ENCODE peak calls at places on chromosomes 11 and 22, in nine cellular contexts. One of them, this sample, is unnamed.
A peak's percentile ranks its signal among the peaks of the same experiment; 100 is the strongest.

GRCh38 chr22:22802346-22802970 is 85.2 kb upstream of the IGLL5 start:
- DNase-seq in DMS53: no peak
- DNase-seq in iPS-NIHi11: peak; percentile 43
- DNase-seq in T-cell: peak; percentile 21
- DNase-seq in AG04450: no peak
- DNase-seq in Right ventricle myocardium superior: no peak
- DNase-seq in HFF-Myc: no peak
- DNase-seq in esophagus squamous epithelium: no peak
- DNase-seq in ELR: no peak
- DNase-seq in this sample: no peak

GRCh38 chr11:123060265-123061000 is 1.5 kb downstream of the HSPA8 start:
- DNase-seq in esophagus squamous epithelium: no peak
- DNase-seq in ELR: peak; percentile 33
- DNase-seq in iPS-NIHi11: no peak
- DNase-seq in HFF-Myc: no peak
- DNase-seq in DMS53: peak; percentile 38
- DNase-seq in AG04450: no peak
- DNase-seq in Right ventricle myocardium superior: no peak
- DNase-seq in T-cell: no peak
- DNase-seq in this sample: no peak

GRCh38 chr22:24985824-24986214 is 33.3 kb downstream of the KIAA1671 start:
- DNase-seq in AG04450: no peak
- DNase-seq in ELR: peak; percentile 60
- DNase-seq in DMS53: no peak
- DNase-seq in T-cell: no peak
- DNase-seq in iPS-NIHi11: no peak
- DNase-seq in Right ventricle myocardium superior: no peak
- DNase-seq in esophagus squamous epithelium: no peak
- DNase-seq in HFF-Myc: no peak
- DNase-seq in this sample: peak; percentile 52

GRCh38 chr11:27473017-27473406 is 422 bp upstream of the LGR4 start:
- DNase-seq in DMS53: no peak
- DNase-seq in iPS-NIHi11: no peak
- DNase-seq in HFF-Myc: no peak
- DNase-seq in esophagus squamous epithelium: no peak
- DNase-seq in AG04450: no peak
- DNase-seq in Right ventricle myocardium superior: no peak
- DNase-seq in ELR: peak; percentile 24
- DNase-seq in T-cell: no peak
- DNase-seq in this sample: no peak

GRCh38 chr22:40524392-40525249 is 111.9 kb downstream of the MRTFA start:
- DNase-seq in HFF-Myc: no peak
- DNase-seq in T-cell: no peak
- DNase-seq in Right ventricle myocardium superior: no peak
- DNase-seq in AG04450: no peak
- DNase-seq in DMS53: no peak
- DNase-seq in iPS-NIHi11: no peak
- DNase-seq in esophagus squamous epithelium: no peak
- DNase-seq in ELR: peak; percentile 32
- DNase-seq in this sample: no peak

GRCh38 chr11:17610402-17610894 is 63.4 kb downstream of the OTOG start:
- DNase-seq in Right ventricle myocardium superior: no peak
- DNase-seq in HFF-Myc: no peak
- DNase-seq in DMS53: no peak
- DNase-seq in AG04450: no peak
- DNase-seq in ELR: no peak
- DNase-seq in iPS-NIHi11: no peak
- DNase-seq in esophagus squamous epithelium: no peak
- DNase-seq in T-cell: no peak
- DNase-seq in this sample: no peak

GRCh38 chr11:62193954-62194353 is 3.9 kb downstream of the SCGB1D1 start:
- DNase-seq in T-cell: no peak
- DNase-seq in esophagus squamous epithelium: no peak
- DNase-seq in Right ventricle myocardium superior: no peak
- DNase-seq in HFF-Myc: no peak
- DNase-seq in AG04450: no peak
- DNase-seq in iPS-NIHi11: peak; percentile 58
- DNase-seq in ELR: no peak
- DNase-seq in DMS53: no peak
- DNase-seq in this sample: no peak

GRCh38 chr11:86519064-86519911 is 144.6 kb downstream of the CCDC81 start:
- DNase-seq in AG04450: peak; percentile 76
- DNase-seq in DMS53: no peak
- DNase-seq in T-cell: no peak
- DNase-seq in esophagus squamous epithelium: no peak
- DNase-seq in ELR: peak; percentile 64
- DNase-seq in Right ventricle myocardium superior: no peak
- DNase-seq in HFF-Myc: no peak
- DNase-seq in iPS-NIHi11: no peak
- DNase-seq in this sample: no peak

This sample was measured in skeletal muscle cell.